ENCODE peak calls at places on chromosomes 13 and 19, in six cellular contexts. E is amniotic epithelial cell, P is ELR, L is naive B cell, C is NCI-H1417, Z is putamen. X is an unnamed sample.

GRCh38 chr13:24076636-24077035 is 83.9 kb upstream of the SPATA13 start:
- DNase-seq in E (no peak), P (no peak), L (no peak), C (no peak), Z (no peak), X (no peak)

GRCh38 chr19:53771133-53771532 is 53.0 kb downstream of the NLRP12 start:
- DNase-seq in E (no peak), P (no peak), L (no peak), C (no peak), Z (no peak), X (no peak)

GRCh38 chr13:110306340-110306959 is 507 bp downstream of the COL4A1 start:
- DNase-seq in E (peak), P (peak), L (no peak), C (no peak), Z (no peak), X (peak)

GRCh38 chr19:39308531-39309304 is 11.9 kb downstream of the LRFN1 start:
- DNase-seq in E (peak), P (no peak), L (no peak), C (no peak), Z (no peak), X (no peak)

GRCh38 chr19:38134538-38135149 is 89.4 kb downstream of the DPF1 start:
- DNase-seq in E (peak), P (peak), L (peak), C (no peak), Z (no peak), X (peak)

GRCh38 chr13:26878465-26878864 is 117.9 kb upstream of the GPR12 start:
- DNase-seq in E (no peak), P (no peak), L (no peak), C (no peak), Z (no peak), X (peak)

GRCh38 chr13:78806457-78806856 is 147.5 kb upstream of the OBI1 start:
- DNase-seq in E (no peak), P (peak), L (no peak), C (no peak), Z (no peak), X (no peak)

GRCh38 chr13:95571941-95572340 is 19.4 kb downstream of the CLDN10 start:
- DNase-seq in E (no peak), P (no peak), L (no peak), C (peak), Z (no peak), X (peak)

GRCh38 chr19:37997911-37998344 is 90.9 kb downstream of the SIPA1L3 start:
- DNase-seq in E (peak), P (peak), L (no peak), C (no peak), Z (no peak), X (peak)

GRCh38 chr19:1213391-1214286 is 8.1 kb downstream of the STK11 start:
- DNase-seq in E (peak), P (peak), L (peak), C (no peak), Z (peak), X (peak)

GRCh38 chr13:102128216-102128800 is 273.5 kb downstream of the FGF14 start:
- DNase-seq in E (peak), P (peak), L (no peak), C (no peak), Z (no peak), X (peak)

GRCh38 chr13:51785592-51786424 is 18.2 kb downstream of the DHRS12 start:
- DNase-seq in E (peak), P (peak), L (no peak), C (peak), Z (no peak), X (no peak)

GRCh38 chr19:8396563-8397203 is 6.5 kb downstream of the RAB11B start:
- DNase-seq in E (peak), P (peak), L (no peak), C (no peak), Z (no peak), X (peak)

GRCh38 chr13:51311271-51311670 is 28.2 kb upstream of the SERPINE3 start:
- DNase-seq in E (no peak), P (no peak), L (no peak), C (no peak), Z (no peak), X (no peak)

GRCh38 chr13:97944396-97945029 is 9.0 kb upstream of the IPO5 start:
- DNase-seq in E (peak), P (peak), L (no peak), C (no peak), Z (no peak), X (peak)

GRCh38 chr19:42281175-42282035 is 12.4 kb downstream of the CIC start:
- DNase-seq in E (peak), P (peak), L (no peak), C (peak), Z (peak), X (peak)

GRCh38 chr19:19022380-19022961 is 10.8 kb downstream of the SUGP2 start:
- DNase-seq in E (no peak), P (no peak), L (no peak), C (no peak), Z (no peak), X (no peak)

GRCh38 chr13:93262729-93263128 is 36.1 kb downstream of the GPC6 start:
- DNase-seq in E (peak), P (peak), L (no peak), C (no peak), Z (no peak), X (peak)

GRCh38 chr13:113862191-113862765 is 1.6 kb downstream of the GAS6 start:
- DNase-seq in E (peak), P (peak), L (no peak), C (no peak), Z (no peak), X (no peak)

GRCh38 chr19:28063702-28064101 is 1149.2 kb downstream of the UQCRFS1 start:
- DNase-seq in E (no peak), P (no peak), L (no peak), C (no peak), Z (no peak), X (no peak)

GRCh38 chr19:36489920-36490415 is 607 bp upstream of the ZNF566 start:
- DNase-seq in E (peak), P (peak), L (peak), C (no peak), Z (no peak), X (peak)

GRCh38 chr19:4103073-4103418 is 20.9 kb downstream of the MAP2K2 start:
- DNase-seq in E (peak), P (peak), L (no peak), C (no peak), Z (no peak), X (peak)

GRCh38 chr13:27952931-27953670 is 16.0 kb downstream of the CDX2 start:
- DNase-seq in E (no peak), P (no peak), L (no peak), C (no peak), Z (no peak), X (no peak)

X was measured in M059J.